ENCODE peak calls at places on chromosomes 11 and 22, in ten cellular contexts. T is stimulated activated CD8-positive, alpha-beta memory T cell treated with anti-CD3 and anti-CD28 coated beads, Interleukin-12 subunit alpha, Interleukin-12 subunit beta, amount 100 ng/mL, for 4 hours; C is NB4; W is fibroblast of villous mesenchyme; S is choroid plexus epithelial cell; L is brain microvascular endothelial cell; B is fibroblast of the aortic adventitia; H is 8988T; D is anterior cingulate cortex; Z is NCI-H2107. X is an unnamed sample.

GRCh38 chr11:17443926-17444690 is 32.5 kb downstream of the ABCC8 start:
- DNase-seq in W (no peak), B (no peak), C (no peak), H (no peak), L (no peak), S (no peak), D (no peak), T (no peak), Z (no peak), X (no peak)

GRCh38 chr22:42887114-42887513 is 30.0 kb upstream of the ARFGAP3 start:
- DNase-seq in C (no peak), L (no peak), T (no peak), S (no peak), B (no peak), W (no peak), H (no peak), Z (no peak), D (no peak), X (no peak)

GRCh38 chr22:29344137-29344536 is 28.6 kb upstream of the RASL10A start:
- DNase-seq in B (peak; percentile 91), Z (peak; percentile 56), L (peak; percentile 90), T (no peak), H (peak; percentile 79), D (no peak), S (peak; percentile 98), C (no peak), W (peak; percentile 78), X (peak; percentile 88)

GRCh38 chr11:64776875-64777274 is 1.5 kb downstream of the SF1 start:
- DNase-seq in H (no peak), T (no peak), L (no peak), C (no peak), D (no peak), W (no peak), B (no peak), S (no peak), Z (no peak), X (no peak)

GRCh38 chr11:110433393-110434333 is 3.9 kb downstream of the FDX1 start:
- DNase-seq in H (no peak), C (peak; percentile 47), D (no peak), S (peak; percentile 55), L (no peak), T (no peak), Z (no peak), B (peak; percentile 64), W (peak; percentile 45), X (peak; percentile 53)

GRCh38 chr22:19971276-19972124 is 29.9 kb upstream of the TXNRD2 start:
- DNase-seq in S (no peak), B (no peak), H (no peak), T (no peak), Z (no peak), C (no peak), W (no peak), D (no peak), L (no peak), X (no peak)

GRCh38 chr11:862028-862703 is 19.5 kb downstream of the TSPAN4 start:
- DNase-seq in H (peak; percentile 57), D (no peak), W (no peak), L (no peak), B (no peak), S (no peak), T (no peak), C (no peak), Z (no peak), X (no peak)

GRCh38 chr11:73381589-73381988 is 5.4 kb downstream of the RELT start:
- DNase-seq in S (no peak), L (no peak), T (no peak), H (no peak), W (no peak), D (no peak), C (peak; percentile 50), B (no peak), Z (no peak), X (no peak)

GRCh38 chr22:20752104-20752741 is 21.7 kb upstream of the SERPIND1 start:
- DNase-seq in W (no peak), C (no peak), D (no peak), T (no peak), Z (no peak), L (no peak), B (no peak), S (peak; percentile 23), H (no peak), X (no peak)

GRCh38 chr22:50308597-50308935 is 1.1 kb upstream of the PLXNB2 start:
- DNase-seq in S (no peak), Z (no peak), C (peak; percentile 93), T (no peak), W (peak; percentile 86), L (no peak), D (no peak), H (no peak), B (peak; percentile 48), X (peak; percentile 88)

GRCh38 chr11:70456921-70457532 is 58.7 kb downstream of the CTTN start:
- DNase-seq in W (peak; percentile 53), S (peak; percentile 61), H (no peak), Z (no peak), B (peak; percentile 63), D (no peak), T (no peak), L (peak; percentile 43), C (peak; percentile 40), X (peak; percentile 74)

GRCh38 chr11:94623120-94623735 is 56.1 kb downstream of the PIWIL4 start:
- DNase-seq in L (peak; percentile 65), H (peak; percentile 28), D (no peak), Z (peak; percentile 57), W (peak; percentile 90), T (no peak), C (peak; percentile 84), S (peak; percentile 92), B (peak; percentile 83), X (peak; percentile 89)

GRCh38 chr11:79081441-79082124 is 359.2 kb downstream of the TENM4 start:
- DNase-seq in L (peak; percentile 12), W (no peak), D (peak; percentile 16), B (peak; percentile 33), C (no peak), H (no peak), Z (no peak), S (peak; percentile 52), T (no peak), X (peak; percentile 22)

GRCh38 chr11:20529757-20530156 is 69.7 kb upstream of the SLC6A5 start:
- DNase-seq in S (no peak), C (no peak), W (no peak), T (no peak), H (no peak), B (no peak), Z (no peak), L (peak; percentile 2), D (no peak), X (no peak)

GRCh38 chr11:77619576-77620198 is 17.9 kb downstream of the CLNS1A start:
- DNase-seq in D (no peak), S (peak; percentile 73), H (no peak), C (peak; percentile 62), Z (peak; percentile 13), L (no peak), B (peak; percentile 71), W (peak; percentile 59), T (no peak), X (peak; percentile 63)

GRCh38 chr11:63608353-63609345 is 5.6 kb downstream of the PLAAT3 start:
- DNase-seq in W (peak; percentile 38), C (no peak), H (no peak), B (peak; percentile 58), Z (no peak), T (no peak), D (no peak), L (peak; percentile 83), S (peak; percentile 95), X (peak; percentile 72)

GRCh38 chr22:44207173-44207980 is 26.7 kb downstream of the PARVG start:
- DNase-seq in S (no peak), T (no peak), L (no peak), Z (no peak), B (no peak), C (no peak), H (no peak), D (no peak), W (no peak), X (no peak)

GRCh38 chr22:42930810-42931420 is 73.8 kb upstream of the ARFGAP3 start:
- DNase-seq in S (no peak), D (no peak), C (peak; percentile 25), B (peak; percentile 32), T (no peak), H (no peak), W (no peak), L (peak; percentile 40), Z (no peak), X (no peak)

GRCh38 chr11:132450631-132451030 is 1080.2 kb downstream of the NTM start:
- DNase-seq in T (no peak), B (no peak), S (no peak), L (no peak), H (no peak), C (no peak), W (no peak), D (no peak), Z (no peak), X (no peak)

GRCh38 chr22:33593818-33594217 is 326.5 kb downstream of the LARGE1 start:
- DNase-seq in B (peak; percentile 3), T (no peak), C (no peak), L (no peak), S (no peak), D (no peak), W (no peak), Z (no peak), H (no peak), X (no peak)

GRCh38 chr11:61883327-61883726 is 8.0 kb downstream of the FADS3 start:
- DNase-seq in D (peak; percentile 49), L (no peak), C (no peak), T (no peak), W (no peak), Z (no peak), H (no peak), S (no peak), B (no peak), X (no peak)

GRCh38 chr11:47183031-47183856 is 3.0 kb downstream of the PACSIN3 start:
- DNase-seq in D (no peak), S (no peak), B (no peak), H (no peak), L (no peak), T (no peak), C (no peak), W (no peak), Z (no peak), X (no peak)

GRCh38 chr11:8744423-8744822 is 61.8 kb downstream of the RPL27A start:
- DNase-seq in Z (no peak), D (no peak), H (no peak), S (no peak), T (no peak), C (no peak), B (no peak), W (no peak), L (no peak), X (no peak)